ENCODE peak calls at places on chromosome 18, in eight cellular contexts. I is BJ; W is stimulated activated naive CD8-positive, alpha-beta T cell treated with anti-CD3 and anti-CD28 coated beads, Interleukin-15, amount 100 ng/mL, for 72 hours; Z is Calu3; P is cardiac muscle cell; K is OCI-LY7; J is stimulated activated CD4-positive, alpha-beta T cell treated with anti-CD3 and anti-CD28 coated beads, Interleukin-15, amount 100 ng/mL, for 1 hour; S is anterior cingulate cortex. G is an unnamed sample.

GRCh38 chr18:60019463-60019840 is 119.7 kb downstream of the PMAIP1 start:
- DNase-seq in I (peak; percentile 59), W (no peak), Z (no peak), P (no peak), K (no peak), J (no peak), S (no peak), G (peak; percentile 78)

GRCh38 chr18:3449702-3450357 is at the start of gene TGIF1:
- DNase-seq in I (no peak), W (no peak), Z (peak; percentile 87), P (peak; percentile 85), K (peak; percentile 51), J (peak; percentile 22), S (peak; percentile 41), G (no peak)

GRCh38 chr18:23994361-23994902 is 20.1 kb upstream of the TTC39C start:
- DNase-seq in I (peak; percentile 97), W (no peak), Z (peak; percentile 47), P (no peak), K (no peak), J (no peak), S (peak; percentile 5), G (peak; percentile 58)

GRCh38 chr18:68072744-68073143 is 556.2 kb upstream of the DSEL start:
- DNase-seq in I (no peak), W (no peak), Z (no peak), P (no peak), K (no peak), J (no peak), S (no peak), G (no peak)

GRCh38 chr18:3605562-3606443 is 155.8 kb downstream of the TGIF1 start:
- DNase-seq in I (no peak), W (peak; percentile 18), Z (no peak), P (no peak), K (no peak), J (peak; percentile 10), S (no peak), G (peak; percentile 37)

GRCh38 chr18:154151-154550 is 4.2 kb upstream of the USP14 start:
- DNase-seq in I (no peak), W (no peak), Z (no peak), P (no peak), K (no peak), J (no peak), S (no peak), G (no peak)

GRCh38 chr18:8995096-8995495 is 107.4 kb upstream of the NDUFV2 start:
- DNase-seq in I (no peak), W (no peak), Z (no peak), P (no peak), K (no peak), J (no peak), S (no peak), G (no peak)

GRCh38 chr18:48545690-48546365 is 7.0 kb downstream of the CTIF start:
- DNase-seq in I (no peak), W (no peak), Z (no peak), P (peak; percentile 60), K (no peak), J (no peak), S (peak; percentile 71), G (peak; percentile 61)

GRCh38 chr18:64974378-64975125 is 776.3 kb upstream of the CDH7 start:
- DNase-seq in I (no peak), W (no peak), Z (no peak), P (no peak), K (no peak), J (no peak), S (no peak), G (no peak)

GRCh38 chr18:74249181-74249968 is 42.4 kb downstream of the CYB5A start:
- DNase-seq in I (no peak), W (no peak), Z (peak; percentile 24), P (no peak), K (no peak), J (no peak), S (no peak), G (peak; percentile 18)

GRCh38 chr18:77052656-77053309 is 79.8 kb downstream of the MBP start:
- DNase-seq in I (no peak), W (no peak), Z (no peak), P (no peak), K (peak; percentile 77), J (no peak), S (no peak), G (no peak)

GRCh38 chr18:34467059-34467458 is 242.3 kb upstream of the NOL4 start:
- DNase-seq in I (no peak), W (no peak), Z (peak; percentile 14), P (no peak), K (no peak), J (no peak), S (no peak), G (no peak)

GRCh38 chr18:76354348-76354747 is 140.7 kb downstream of the ZNF516 start:
- DNase-seq in I (no peak), W (no peak), Z (no peak), P (no peak), K (no peak), J (no peak), S (no peak), G (peak; percentile 30)

GRCh38 chr18:77130229-77131099 is 2.1 kb downstream of the MBP start:
- DNase-seq in I (no peak), W (no peak), Z (no peak), P (no peak), K (no peak), J (no peak), S (no peak), G (no peak)

GRCh38 chr18:39274535-39274934 is 1708.9 kb upstream of the CELF4 start:
- DNase-seq in I (no peak), W (no peak), Z (no peak), P (no peak), K (no peak), J (no peak), S (no peak), G (no peak)

GRCh38 chr18:45619826-45620201 is 4.5 kb downstream of the SLC14A2 start:
- DNase-seq in I (no peak), W (no peak), Z (no peak), P (no peak), K (no peak), J (no peak), S (no peak), G (no peak)

GRCh38 chr18:78790511-78790910 is 189.1 kb upstream of the SALL3 start:
- DNase-seq in I (no peak), W (no peak), Z (no peak), P (no peak), K (no peak), J (no peak), S (no peak), G (no peak)

GRCh38 chr18:13338318-13338717 is 119.8 kb downstream of the LDLRAD4 start:
- DNase-seq in I (no peak), W (no peak), Z (no peak), P (no peak), K (no peak), J (no peak), S (no peak), G (no peak)

GRCh38 chr18:76188097-76188496 is 306.9 kb downstream of the ZNF516 start:
- DNase-seq in I (no peak), W (no peak), Z (no peak), P (no peak), K (no peak), J (no peak), S (no peak), G (no peak)

GRCh38 chr18:2846241-2846637 is 567 bp upstream of the EMILIN2 start:
- DNase-seq in I (no peak), W (peak; percentile 21), Z (no peak), P (no peak), K (no peak), J (no peak), S (no peak), G (no peak)